ENCODE peak calls at places on chromosomes 16 and 17, in four cellular contexts. One of them, this sample, is unnamed.

GRCh38 chr17:75875182-75875939 is 3.0 kb downstream of the TRIM47 start:
- DNase-seq in psoas muscle: no peak
- DNase-seq in ovary: peak
- DNase-seq in CD8-positive, alpha-beta T cell: no peak
- DNase-seq in this sample: no peak

GRCh38 chr17:81416612-81417011 is 21.4 kb downstream of the BAHCC1 start:
- DNase-seq in psoas muscle: no peak
- DNase-seq in ovary: no peak
- DNase-seq in CD8-positive, alpha-beta T cell: no peak
- DNase-seq in this sample: no peak

GRCh38 chr16:69924777-69925191 is 26.4 kb upstream of the CLEC18A start:
- DNase-seq in psoas muscle: peak
- DNase-seq in ovary: peak
- DNase-seq in CD8-positive, alpha-beta T cell: no peak
- DNase-seq in this sample: no peak

GRCh38 chr16:75074920-75075687 is 41.5 kb downstream of the LDHD start:
- DNase-seq in psoas muscle: no peak
- DNase-seq in ovary: no peak
- DNase-seq in CD8-positive, alpha-beta T cell: peak
- DNase-seq in this sample: no peak

GRCh38 chr16:22001591-22001990 is 675 bp upstream of the PDZD9 start:
- DNase-seq in psoas muscle: no peak
- DNase-seq in ovary: no peak
- DNase-seq in CD8-positive, alpha-beta T cell: no peak
- DNase-seq in this sample: peak

GRCh38 chr16:8862309-8863130 is 6.3 kb downstream of the CARHSP1 start:
- DNase-seq in psoas muscle: no peak
- DNase-seq in ovary: no peak
- DNase-seq in CD8-positive, alpha-beta T cell: no peak
- DNase-seq in this sample: no peak

GRCh38 chr16:66653581-66654350 is 42.8 kb downstream of the CMTM4 start:
- DNase-seq in psoas muscle: no peak
- DNase-seq in ovary: no peak
- DNase-seq in CD8-positive, alpha-beta T cell: no peak
- DNase-seq in this sample: peak

GRCh38 chr16:89693931-89694783 is 7.3 kb downstream of the SPATA2L start:
- DNase-seq in psoas muscle: no peak
- DNase-seq in ovary: peak
- DNase-seq in CD8-positive, alpha-beta T cell: no peak
- DNase-seq in this sample: no peak

GRCh38 chr17:9987779-9988585 is 82.9 kb upstream of the RCVRN start:
- DNase-seq in psoas muscle: peak
- DNase-seq in ovary: peak
- DNase-seq in CD8-positive, alpha-beta T cell: peak
- DNase-seq in this sample: peak

GRCh38 chr16:69077251-69077650 is 28.2 kb upstream of the HAS3 start:
- DNase-seq in psoas muscle: no peak
- DNase-seq in ovary: no peak
- DNase-seq in CD8-positive, alpha-beta T cell: no peak
- DNase-seq in this sample: no peak

GRCh38 chr16:55488306-55488705 is 9.3 kb downstream of the MMP2 start:
- DNase-seq in psoas muscle: no peak
- DNase-seq in ovary: no peak
- DNase-seq in CD8-positive, alpha-beta T cell: no peak
- DNase-seq in this sample: no peak

GRCh38 chr16:55489956-55490265 is 10.9 kb downstream of the MMP2 start:
- DNase-seq in psoas muscle: no peak
- DNase-seq in ovary: no peak
- DNase-seq in CD8-positive, alpha-beta T cell: no peak
- DNase-seq in this sample: no peak

GRCh38 chr16:55489119-55489955 is 10.3 kb downstream of the MMP2 start:
- DNase-seq in psoas muscle: no peak
- DNase-seq in ovary: no peak
- DNase-seq in CD8-positive, alpha-beta T cell: no peak
- DNase-seq in this sample: no peak

GRCh38 chr16:55491691-55492090 is 12.7 kb downstream of the MMP2 start:
- DNase-seq in psoas muscle: no peak
- DNase-seq in ovary: no peak
- DNase-seq in CD8-positive, alpha-beta T cell: no peak
- DNase-seq in this sample: no peak

DNA sequence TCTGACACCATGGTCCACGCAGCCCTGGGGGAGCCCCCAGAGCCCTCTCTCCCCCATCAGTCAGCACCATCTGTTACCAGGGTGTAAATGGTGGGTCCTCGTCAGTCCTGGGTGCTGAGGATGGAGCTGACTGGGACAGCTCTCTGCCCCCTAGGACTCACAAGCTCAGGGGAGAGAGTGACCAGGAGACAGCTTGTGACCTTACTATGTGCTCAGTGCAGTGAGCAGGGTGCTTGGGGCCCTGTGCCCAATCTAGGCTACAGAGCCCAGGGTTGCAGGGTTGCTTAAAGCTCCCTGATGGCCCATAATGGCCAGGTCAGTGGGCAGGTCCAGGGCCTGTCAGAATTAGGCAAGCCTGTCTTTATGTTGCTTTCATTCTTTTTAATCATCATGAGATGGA is 11.3 kb downstream of the MMP2 start:
- DNase-seq in psoas muscle: no peak
- DNase-seq in ovary: no peak
- DNase-seq in CD8-positive, alpha-beta T cell: no peak
- DNase-seq in this sample: no peak
- TF ChIP-seq CTCF in psoas muscle: no peak
- TF ChIP-seq CTCF in ovary: no peak
- TF ChIP-seq CTCF in CD8-positive, alpha-beta T cell: no peak
- TF ChIP-seq CTCF in this sample: no peak

GRCh38 chr16:71883849-71884638 is at the start of gene ZNF821:
- DNase-seq in psoas muscle: peak
- DNase-seq in ovary: peak
- DNase-seq in CD8-positive, alpha-beta T cell: peak
- DNase-seq in this sample: peak
- TF ChIP-seq CTCF in psoas muscle: peak
- TF ChIP-seq CTCF in ovary: peak
- TF ChIP-seq CTCF in CD8-positive, alpha-beta T cell: no peak
- TF ChIP-seq CTCF in this sample: no peak

GRCh38 chr16:84144301-84144858 is 597 bp downstream of the HSDL1 start:
- DNase-seq in psoas muscle: peak
- DNase-seq in ovary: no peak
- DNase-seq in CD8-positive, alpha-beta T cell: peak
- DNase-seq in this sample: peak
- TF ChIP-seq CTCF in psoas muscle: no peak
- TF ChIP-seq CTCF in ovary: no peak
- TF ChIP-seq CTCF in CD8-positive, alpha-beta T cell: no peak
- TF ChIP-seq CTCF in this sample: peak

GRCh38 chr16:85265161-85265784 is 153.0 kb upstream of the CIBAR2 start:
- DNase-seq in psoas muscle: no peak
- DNase-seq in ovary: no peak
- DNase-seq in CD8-positive, alpha-beta T cell: no peak
- DNase-seq in this sample: no peak
- TF ChIP-seq CTCF in psoas muscle: no peak
- TF ChIP-seq CTCF in ovary: no peak
- TF ChIP-seq CTCF in CD8-positive, alpha-beta T cell: no peak
- TF ChIP-seq CTCF in this sample: no peak

DNA sequence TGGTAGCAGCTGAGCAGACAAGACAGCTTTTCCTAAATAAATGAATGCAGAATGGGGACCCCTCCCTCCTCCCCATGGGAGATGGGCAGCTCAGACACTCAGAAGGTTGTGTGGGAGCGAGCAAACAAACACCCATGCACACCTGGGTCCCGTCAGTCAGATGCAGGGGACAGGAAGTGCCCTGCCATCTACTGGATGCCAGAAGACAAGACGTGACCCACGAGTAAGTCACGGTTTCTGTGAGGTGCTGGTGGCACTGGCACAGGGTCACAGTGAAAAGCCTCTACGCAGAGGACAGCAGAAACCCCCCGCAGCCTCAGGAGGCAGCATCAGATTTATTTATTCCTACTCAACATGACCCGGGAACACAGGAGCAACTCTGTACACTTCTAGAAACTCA is 8.4 kb downstream of the HBQ1 start:
- DNase-seq in psoas muscle: no peak
- DNase-seq in ovary: no peak
- DNase-seq in CD8-positive, alpha-beta T cell: peak
- DNase-seq in this sample: no peak
- TF ChIP-seq CTCF in psoas muscle: no peak
- TF ChIP-seq CTCF in ovary: no peak
- TF ChIP-seq CTCF in CD8-positive, alpha-beta T cell: no peak
- TF ChIP-seq CTCF in this sample: peak

DNA sequence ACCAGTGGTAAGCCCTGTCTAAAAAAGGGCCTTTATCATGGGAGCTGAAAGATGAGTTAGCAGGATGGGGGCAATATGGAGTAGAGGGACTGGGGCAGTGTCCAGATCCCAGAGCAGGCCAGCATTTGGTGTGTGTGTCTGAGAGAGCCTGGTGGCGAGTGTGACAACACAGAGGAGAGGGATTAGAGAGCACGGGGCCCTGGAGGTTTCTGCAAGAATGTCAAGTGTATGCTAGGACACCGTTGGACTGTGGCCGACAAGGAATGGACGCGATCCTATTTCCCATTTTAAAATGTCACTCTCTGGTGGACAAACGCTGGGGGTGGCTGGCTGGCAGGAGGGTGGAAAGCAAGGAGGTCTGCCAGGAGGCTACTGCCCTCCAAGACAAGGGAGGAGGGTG is 12.4 kb downstream of the TAC4 start:
- DNase-seq in psoas muscle: no peak
- DNase-seq in ovary: no peak
- DNase-seq in CD8-positive, alpha-beta T cell: no peak
- DNase-seq in this sample: no peak
- TF ChIP-seq CTCF in psoas muscle: no peak
- TF ChIP-seq CTCF in ovary: no peak
- TF ChIP-seq CTCF in CD8-positive, alpha-beta T cell: no peak
- TF ChIP-seq CTCF in this sample: no peak

DNA sequence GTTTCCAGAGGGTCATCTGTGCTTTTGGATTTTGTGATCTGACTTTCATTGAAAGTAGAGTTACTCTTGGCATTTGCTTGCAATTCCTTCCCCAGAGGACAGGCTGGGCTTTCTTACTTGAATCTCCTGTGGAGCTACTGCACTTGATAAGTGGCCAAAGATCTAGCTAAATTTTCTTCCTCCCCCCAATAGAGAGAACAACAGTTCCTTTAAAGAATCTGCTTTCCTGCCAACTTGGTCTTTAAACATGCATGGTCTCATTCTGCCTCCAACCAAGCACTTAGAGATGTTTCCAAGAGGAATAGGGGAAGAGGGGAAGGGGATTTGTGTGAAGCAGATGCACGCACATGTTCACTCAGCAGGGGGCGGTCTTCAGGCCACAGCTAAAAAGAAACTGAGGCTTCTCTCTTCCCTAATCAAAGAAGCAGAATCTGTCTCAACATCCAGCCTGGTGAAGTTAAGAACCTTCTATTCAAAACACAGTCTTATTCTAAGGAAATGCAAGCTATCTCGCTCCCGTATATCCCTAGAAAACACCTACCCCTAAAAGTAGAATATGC is 229.6 kb downstream of the ZFHX3 start:
- DNase-seq in psoas muscle: no peak
- DNase-seq in ovary: no peak
- DNase-seq in CD8-positive, alpha-beta T cell: no peak
- DNase-seq in this sample: peak
- TF ChIP-seq CTCF in psoas muscle: no peak
- TF ChIP-seq CTCF in ovary: no peak
- TF ChIP-seq CTCF in CD8-positive, alpha-beta T cell: no peak
- TF ChIP-seq CTCF in this sample: peak

GRCh38 chr16:28938721-28939120 is 7.0 kb downstream of the CD19 start:
- DNase-seq in psoas muscle: no peak
- DNase-seq in ovary: no peak
- DNase-seq in CD8-positive, alpha-beta T cell: no peak
- DNase-seq in this sample: no peak

GRCh38 chr16:28935333-28935732 is 3.6 kb downstream of the CD19 start:
- DNase-seq in psoas muscle: no peak
- DNase-seq in ovary: no peak
- DNase-seq in CD8-positive, alpha-beta T cell: no peak
- DNase-seq in this sample: no peak

GRCh38 chr16:28936784-28937155 is 5.0 kb downstream of the CD19 start:
- DNase-seq in psoas muscle: no peak
- DNase-seq in ovary: no peak
- DNase-seq in CD8-positive, alpha-beta T cell: no peak
- DNase-seq in this sample: no peak

GRCh38 chr16:28935924-28936783 is 4.4 kb downstream of the CD19 start:
- DNase-seq in psoas muscle: peak
- DNase-seq in ovary: peak
- DNase-seq in CD8-positive, alpha-beta T cell: peak
- DNase-seq in this sample: peak

DNA sequence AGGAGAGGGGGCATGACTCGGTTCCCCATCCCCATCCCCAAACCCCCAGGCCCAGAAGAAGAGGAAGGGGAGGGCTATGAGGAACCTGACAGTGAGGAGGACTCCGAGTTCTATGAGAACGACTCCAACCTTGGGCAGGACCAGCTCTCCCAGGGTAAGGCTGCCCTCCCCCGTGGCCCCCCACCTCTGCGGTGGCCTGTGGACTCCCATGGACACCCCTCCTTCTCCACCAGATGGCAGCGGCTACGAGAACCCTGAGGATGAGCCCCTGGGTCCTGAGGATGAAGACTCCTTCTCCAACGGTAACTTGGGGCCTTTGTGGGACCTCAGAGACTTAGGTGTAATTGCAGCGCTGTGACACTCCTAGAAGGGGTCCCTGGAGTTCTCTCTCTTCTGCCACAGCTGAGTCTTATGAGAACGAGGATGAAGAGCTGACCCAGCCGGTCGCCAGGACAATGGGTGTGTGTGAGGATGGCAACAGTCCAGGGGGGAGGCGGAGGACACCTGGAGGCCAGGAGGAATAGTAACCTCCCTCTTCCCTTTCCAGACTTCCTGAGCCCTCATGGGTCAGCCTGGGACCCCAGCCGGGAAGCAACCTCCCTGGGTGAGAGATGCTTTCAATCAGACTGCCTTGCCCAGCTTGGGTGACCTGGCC is 5.6 kb downstream of the CD19 start:
- DNase-seq in psoas muscle: no peak
- DNase-seq in ovary: no peak
- DNase-seq in CD8-positive, alpha-beta T cell: no peak
- DNase-seq in this sample: no peak
- TF ChIP-seq CTCF in psoas muscle: no peak
- TF ChIP-seq CTCF in ovary: no peak
- TF ChIP-seq CTCF in CD8-positive, alpha-beta T cell: no peak
- TF ChIP-seq CTCF in this sample: no peak

GRCh38 chr17:45824475-45824874 is 20.2 kb upstream of the SPPL2C start:
- DNase-seq in psoas muscle: no peak
- DNase-seq in ovary: no peak
- DNase-seq in CD8-positive, alpha-beta T cell: no peak
- DNase-seq in this sample: no peak
- TF ChIP-seq CTCF in psoas muscle: no peak
- TF ChIP-seq CTCF in ovary: no peak
- TF ChIP-seq CTCF in CD8-positive, alpha-beta T cell: no peak
- TF ChIP-seq CTCF in this sample: no peak